ENCODE peak calls at places on chromosome 1, in five cellular contexts. T is NCI-H774, Y is Peyer's patch, H is DMS 273 treated with DMSO at 0.1 percent for 48 hours, W is sciatic nerve. M is an unnamed sample.

GRCh38 chr1:219555802-219556201 is 57.1 kb downstream of the ZC3H11B start:
- DNase-seq in T (peak), Y (no peak), H (no peak), W (no peak), M (peak)

GRCh38 chr1:15001317-15001900 is 152.1 kb upstream of the TMEM51 start:
- DNase-seq in T (no peak), Y (no peak), H (no peak), W (no peak), M (no peak)

GRCh38 chr1:47866631-47867446 is 130.3 kb downstream of the TRABD2B start:
- DNase-seq in T (no peak), Y (no peak), H (no peak), W (no peak), M (no peak)

GRCh38 chr1:24275510-24275909 is 43.6 kb upstream of the GRHL3 start:
- DNase-seq in T (no peak), Y (peak), H (no peak), W (no peak), M (no peak)

GRCh38 chr1:236523704-236524141 is at the start of gene LGALS8:
- DNase-seq in T (peak), Y (peak), H (no peak), W (peak), M (peak)

GRCh38 chr1:17955302-17956285 is 152.0 kb upstream of the IGSF21 start:
- DNase-seq in T (no peak), Y (no peak), H (no peak), W (no peak), M (no peak)

GRCh38 chr1:9028921-9029715 is 2.9 kb upstream of the SLC2A7 start:
- DNase-seq in T (no peak), Y (no peak), H (peak), W (no peak), M (no peak)

GRCh38 chr1:178941261-178941689 is 70.4 kb upstream of the ANGPTL1 start:
- DNase-seq in T (no peak), Y (no peak), H (no peak), W (no peak), M (no peak)

GRCh38 chr1:43052322-43052721 is 93.7 kb upstream of the SLC2A1 start:
- DNase-seq in T (no peak), Y (no peak), H (no peak), W (no peak), M (no peak)

GRCh38 chr1:60757485-60757884 is 324.9 kb upstream of the NFIA start:
- DNase-seq in T (no peak), Y (no peak), H (no peak), W (no peak), M (no peak)

GRCh38 chr1:119827010-119827409 is 15.8 kb upstream of the REG4 start:
- DNase-seq in T (no peak), Y (no peak), H (no peak), W (no peak), M (peak)

GRCh38 chr1:6860401-6860800 is 75.1 kb downstream of the CAMTA1 start:
- DNase-seq in T (no peak), Y (no peak), H (no peak), W (no peak), M (no peak)

GRCh38 chr1:57424231-57425027 is 569 bp upstream of the DAB1 start:
- DNase-seq in T (no peak), Y (peak), H (peak), W (peak), M (peak)

GRCh38 chr1:3000214-3000613 is 21.1 kb upstream of the ACTRT2 start:
- DNase-seq in T (no peak), Y (no peak), H (no peak), W (peak), M (no peak)

GRCh38 chr1:160168609-160169369 is 17.4 kb downstream of the ATP1A4 start:
- DNase-seq in T (no peak), Y (no peak), H (no peak), W (no peak), M (peak)

GRCh38 chr1:221810406-221810805 is 68.5 kb upstream of the DUSP10 start:
- DNase-seq in T (no peak), Y (no peak), H (no peak), W (no peak), M (no peak)

GRCh38 chr1:226402615-226403521 is 5.0 kb downstream of the PARP1 start:
- DNase-seq in T (no peak), Y (no peak), H (no peak), W (peak), M (peak)

GRCh38 chr1:30787266-30787665 is 29.7 kb upstream of the LAPTM5 start:
- DNase-seq in T (no peak), Y (no peak), H (no peak), W (no peak), M (no peak)